ENCODE peak calls at places on chromosomes 6 and 20, in five cellular contexts. One of them, this sample, is unnamed.

GRCh38 chr6:85797993-85798392 is 155.3 kb upstream of the SYNCRIP start:
- DNase-seq in K562: no peak
- DNase-seq in HepG2: no peak
- DNase-seq in SK-N-SH: no peak
- DNase-seq in GM12878: no peak
- DNase-seq in this sample: no peak

GRCh38 chr6:111781055-111781708 is 92.1 kb downstream of the FYN start:
- DNase-seq in K562: peak
- DNase-seq in GM12878: no peak
- DNase-seq in SK-N-SH: no peak
- DNase-seq in HepG2: no peak
- DNase-seq in this sample: no peak

GRCh38 chr20:37276494-37277252 is 12.8 kb upstream of the MANBAL start:
- DNase-seq in K562: no peak
- DNase-seq in HepG2: peak
- DNase-seq in SK-N-SH: peak
- DNase-seq in GM12878: no peak
- DNase-seq in this sample: no peak

GRCh38 chr6:129730477-129731165 is 20.6 kb upstream of the ARHGAP18 start:
- DNase-seq in K562: peak
- DNase-seq in HepG2: peak
- DNase-seq in SK-N-SH: no peak
- DNase-seq in GM12878: no peak
- DNase-seq in this sample: peak

GRCh38 chr6:105759015-105759414 is 327.1 kb upstream of the PRDM1 start:
- DNase-seq in GM12878: no peak
- DNase-seq in HepG2: no peak
- DNase-seq in SK-N-SH: no peak
- DNase-seq in K562: no peak
- DNase-seq in this sample: no peak

GRCh38 chr6:41723178-41723935 is 12.1 kb downstream of the TFEB start:
- DNase-seq in K562: peak
- DNase-seq in GM12878: no peak
- DNase-seq in SK-N-SH: no peak
- DNase-seq in HepG2: peak
- DNase-seq in this sample: peak

GRCh38 chr20:57901526-57901925 is 191.7 kb upstream of the PMEPA1 start:
- DNase-seq in GM12878: no peak
- DNase-seq in SK-N-SH: no peak
- DNase-seq in HepG2: no peak
- DNase-seq in K562: no peak
- DNase-seq in this sample: no peak

GRCh38 chr6:29709178-29709576 is 14.1 kb upstream of the HLA-F start:
- DNase-seq in HepG2: no peak
- DNase-seq in K562: no peak
- DNase-seq in SK-N-SH: no peak
- DNase-seq in GM12878: no peak
- DNase-seq in this sample: no peak

GRCh38 chr6:21941926-21942325 is 348.4 kb downstream of the SOX4 start:
- DNase-seq in K562: no peak
- DNase-seq in HepG2: no peak
- DNase-seq in SK-N-SH: no peak
- DNase-seq in GM12878: no peak
- DNase-seq in this sample: no peak

GRCh38 chr6:18692920-18693319 is 305.8 kb downstream of the RNF144B start:
- DNase-seq in K562: no peak
- DNase-seq in SK-N-SH: no peak
- DNase-seq in GM12878: no peak
- DNase-seq in HepG2: no peak
- DNase-seq in this sample: no peak

GRCh38 chr6:169831450-169832246 is 80.2 kb downstream of the ERMARD start:
- DNase-seq in HepG2: peak
- DNase-seq in GM12878: no peak
- DNase-seq in K562: peak
- DNase-seq in SK-N-SH: peak
- DNase-seq in this sample: peak

GRCh38 chr20:11502051-11502450 is 415.6 kb upstream of the BTBD3 start:
- DNase-seq in SK-N-SH: no peak
- DNase-seq in HepG2: no peak
- DNase-seq in GM12878: no peak
- DNase-seq in K562: no peak
- DNase-seq in this sample: peak

GRCh38 chr20:48923149-48923718 is 1.7 kb downstream of the ARFGEF2 start:
- DNase-seq in GM12878: no peak
- DNase-seq in K562: no peak
- DNase-seq in SK-N-SH: no peak
- DNase-seq in HepG2: peak
- DNase-seq in this sample: no peak

DNA sequence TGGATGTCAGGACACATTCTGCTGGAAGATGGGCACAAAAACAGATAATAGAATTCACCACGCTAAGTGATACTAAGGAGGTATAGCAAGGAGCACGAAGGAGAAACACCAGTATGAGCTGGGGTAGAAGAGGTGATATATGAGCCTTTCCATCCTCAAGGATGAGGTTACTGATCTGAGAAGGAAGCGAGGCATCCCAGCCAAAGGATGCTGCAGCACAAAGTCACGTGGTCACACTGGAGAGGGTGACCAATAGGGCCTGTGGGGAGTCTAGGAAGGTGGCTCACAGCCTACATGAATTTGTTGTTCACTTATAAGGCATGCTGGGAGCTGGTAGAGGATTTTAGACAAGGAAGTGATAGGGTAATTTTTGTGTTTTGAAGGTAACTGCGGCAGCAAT is 1.4 kb downstream of the GINS1 start:
- DNase-seq in GM12878: no peak
- DNase-seq in SK-N-SH: no peak
- DNase-seq in K562: no peak
- DNase-seq in HepG2: no peak
- DNase-seq in this sample: no peak
- H3K4me3 ChIP-seq in GM12878: peak
- H3K4me3 ChIP-seq in SK-N-SH: peak
- H3K4me3 ChIP-seq in K562: peak
- H3K4me3 ChIP-seq in HepG2: peak
- H3K4me3 ChIP-seq in this sample: peak

DNA sequence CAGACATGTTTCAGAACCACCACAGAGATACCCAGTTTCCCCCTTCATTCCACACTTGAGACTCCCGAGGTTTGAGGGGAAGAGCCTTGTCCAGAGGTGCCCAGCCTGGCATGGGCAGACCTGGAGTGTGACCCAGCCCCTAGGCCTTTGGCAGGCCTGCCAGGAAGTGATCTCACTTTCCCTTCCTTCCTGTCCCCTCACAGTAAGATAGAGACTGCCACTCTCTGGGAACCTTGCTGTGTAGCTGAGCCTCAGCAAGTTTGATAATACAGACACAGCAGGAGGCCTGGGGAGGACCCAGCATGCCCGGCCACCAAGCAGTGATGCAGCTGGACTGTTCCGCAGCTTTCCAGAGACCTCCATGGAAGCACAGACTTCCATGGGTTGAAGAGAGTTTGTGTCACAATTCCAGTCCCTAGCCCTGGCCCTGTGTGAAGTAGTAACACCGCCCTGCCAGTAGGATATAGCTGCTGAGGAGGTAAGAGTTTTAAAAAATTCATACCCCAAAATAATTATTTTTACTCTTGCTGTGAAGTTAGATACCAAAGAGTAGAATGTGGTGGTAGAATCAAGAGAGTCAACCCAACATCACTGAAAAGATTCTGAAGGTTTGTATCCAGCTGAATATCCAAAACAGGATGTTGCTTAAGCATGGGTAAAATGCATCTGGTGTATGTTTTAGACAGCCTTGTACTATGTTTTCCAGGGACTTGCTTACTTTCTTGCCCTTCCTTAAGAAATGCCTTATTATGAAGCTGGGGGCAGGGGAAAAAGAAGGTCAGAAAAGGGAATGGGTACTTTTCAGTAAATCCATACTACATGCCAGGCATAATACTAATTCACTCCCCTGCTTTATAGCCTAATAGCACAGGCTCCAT is 16.3 kb downstream of the PKIG start:
- DNase-seq in SK-N-SH: peak
- DNase-seq in GM12878: no peak
- DNase-seq in HepG2: no peak
- DNase-seq in K562: no peak
- DNase-seq in this sample: no peak
- TF ChIP-seq GABPA in SK-N-SH: peak
- TF ChIP-seq GABPA in GM12878: peak
- TF ChIP-seq GABPA in HepG2: no peak
- TF ChIP-seq GABPA in K562: peak
- TF ChIP-seq GABPA in this sample: no peak

GRCh38 chr6:123016431-123017110 is 20.5 kb downstream of the CLVS2 start:
- DNase-seq in K562: no peak
- DNase-seq in SK-N-SH: no peak
- DNase-seq in HepG2: no peak
- DNase-seq in GM12878: no peak
- DNase-seq in this sample: no peak
- TF ChIP-seq REST in K562: no peak
- TF ChIP-seq REST in SK-N-SH: no peak
- TF ChIP-seq REST in HepG2: no peak
- TF ChIP-seq REST in GM12878: no peak
- TF ChIP-seq REST in this sample: no peak

DNA sequence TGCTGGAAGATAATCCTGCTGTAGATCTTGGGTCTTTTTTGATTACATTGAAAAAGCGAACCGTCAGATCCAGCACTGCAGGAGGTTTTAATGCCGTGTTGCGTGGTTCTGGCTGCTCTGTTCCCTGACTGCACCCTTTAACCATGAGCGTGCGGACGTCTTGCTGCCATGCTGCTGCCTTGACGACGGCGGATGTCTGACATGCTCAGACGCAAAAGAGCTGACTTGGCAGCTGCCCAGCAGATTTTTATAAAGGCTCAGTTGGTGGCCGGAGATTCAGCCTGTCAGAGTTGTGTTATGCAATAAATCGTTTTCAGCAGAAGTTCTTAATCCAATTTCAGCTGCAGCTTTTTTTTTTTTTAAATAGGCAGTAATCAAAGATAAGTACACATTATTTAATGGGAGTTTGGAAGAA is 119.4 kb downstream of the JARID2 start:
- DNase-seq in GM12878: no peak
- DNase-seq in K562: peak
- DNase-seq in HepG2: no peak
- DNase-seq in SK-N-SH: peak
- DNase-seq in this sample: peak
- H3K4me3 ChIP-seq in GM12878: peak
- H3K4me3 ChIP-seq in K562: no peak
- H3K4me3 ChIP-seq in HepG2: no peak
- H3K4me3 ChIP-seq in SK-N-SH: no peak
- H3K4me3 ChIP-seq in this sample: no peak

DNA sequence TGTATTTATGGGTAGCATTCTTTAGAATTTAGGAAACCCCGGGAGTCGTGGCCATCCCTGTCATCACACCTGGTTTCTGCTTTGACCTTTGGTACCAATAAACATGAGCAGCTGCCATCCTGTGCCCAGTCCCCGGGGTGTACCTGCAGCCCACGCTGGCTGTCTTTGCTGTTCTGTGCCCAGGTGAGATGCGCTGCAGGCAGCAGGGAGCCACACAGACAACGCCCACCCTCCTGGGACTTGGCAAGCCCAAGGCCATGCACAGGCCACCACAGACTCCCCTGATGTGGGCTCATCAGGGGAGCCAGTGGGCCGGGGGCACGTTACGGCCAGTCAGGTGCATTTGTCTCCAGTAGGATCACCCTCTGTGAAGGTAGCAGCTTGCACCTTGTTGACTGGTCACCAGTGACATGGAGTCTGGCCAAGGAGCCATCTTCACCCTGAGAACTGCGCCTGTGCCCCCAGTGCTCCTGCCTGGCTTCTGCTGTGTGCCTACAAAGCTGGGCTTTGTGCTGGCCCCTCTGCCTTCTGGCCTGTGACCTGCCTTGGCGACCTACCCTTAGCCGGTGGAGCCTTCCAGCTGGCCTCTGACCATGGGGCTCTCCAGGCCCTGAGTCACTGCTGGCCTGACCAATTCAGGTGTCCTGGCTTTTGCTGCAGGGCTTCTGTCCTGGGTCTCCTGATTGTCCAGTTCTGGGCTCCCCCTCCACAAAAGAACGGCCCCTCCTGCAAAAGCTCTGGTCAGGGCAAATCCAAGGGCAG is 14.2 kb upstream of the UNC93A start:
- DNase-seq in K562: no peak
- DNase-seq in HepG2: no peak
- DNase-seq in GM12878: no peak
- DNase-seq in SK-N-SH: no peak
- DNase-seq in this sample: no peak
- TF ChIP-seq GABPA in K562: no peak
- TF ChIP-seq GABPA in HepG2: no peak
- TF ChIP-seq GABPA in GM12878: no peak
- TF ChIP-seq GABPA in SK-N-SH: no peak
- TF ChIP-seq GABPA in this sample: no peak

GRCh38 chr20:64099086-64099786 is 8.1 kb downstream of the NPBWR2 start:
- DNase-seq in SK-N-SH: no peak
- DNase-seq in GM12878: no peak
- DNase-seq in K562: no peak
- DNase-seq in HepG2: no peak
- DNase-seq in this sample: no peak
- TF ChIP-seq REST in SK-N-SH: no peak
- TF ChIP-seq REST in GM12878: no peak
- TF ChIP-seq REST in K562: no peak
- TF ChIP-seq REST in HepG2: no peak
- TF ChIP-seq REST in this sample: no peak

GRCh38 chr20:46650575-46651090 is 626 bp downstream of the SLC13A3 start:
- DNase-seq in HepG2: no peak
- DNase-seq in GM12878: no peak
- DNase-seq in SK-N-SH: no peak
- DNase-seq in K562: no peak
- DNase-seq in this sample: no peak

GRCh38 chr20:46649965-46650542 is 1.2 kb downstream of the SLC13A3 start:
- DNase-seq in GM12878: no peak
- DNase-seq in K562: peak
- DNase-seq in HepG2: peak
- DNase-seq in SK-N-SH: no peak
- DNase-seq in this sample: no peak

GRCh38 chr20:46647469-46647868 is 3.8 kb downstream of the SLC13A3 start:
- DNase-seq in SK-N-SH: no peak
- DNase-seq in GM12878: no peak
- DNase-seq in HepG2: no peak
- DNase-seq in K562: no peak
- DNase-seq in this sample: no peak

GRCh38 chr20:46649650-46649949 is 1.7 kb downstream of the SLC13A3 start:
- DNase-seq in GM12878: no peak
- DNase-seq in HepG2: no peak
- DNase-seq in K562: no peak
- DNase-seq in SK-N-SH: no peak
- DNase-seq in this sample: no peak

GRCh38 chr20:46648903-46649649 is 2.2 kb downstream of the SLC13A3 start:
- DNase-seq in K562: peak
- DNase-seq in HepG2: peak
- DNase-seq in SK-N-SH: no peak
- DNase-seq in GM12878: no peak
- DNase-seq in this sample: no peak
- H3K4me3 ChIP-seq in K562: no peak
- H3K4me3 ChIP-seq in HepG2: peak
- H3K4me3 ChIP-seq in SK-N-SH: no peak
- H3K4me3 ChIP-seq in GM12878: no peak
- H3K4me3 ChIP-seq in this sample: no peak

This sample was measured in HL-60.